ENCODE peak calls at places on chromosomes 4 and X, in ten cellular contexts. One of them, this sample, is unnamed.

GRCh38 chr4:1572521-1572920 is 111.6 kb downstream of the FAM53A start:
- DNase-seq in endothelial cell: no peak
- DNase-seq in left lung: peak
- DNase-seq in spleen: peak
- DNase-seq in upper lobe of left lung: peak
- DNase-seq in tibial artery: no peak
- DNase-seq in suprapubic skin: no peak
- DNase-seq in lower leg skin: no peak
- DNase-seq in natural killer cell: no peak
- DNase-seq in GM23338: peak
- DNase-seq in this sample: no peak

GRCh38 chr4:57190651-57191481 is 80.7 kb upstream of the IGFBP7 start:
- DNase-seq in endothelial cell: peak
- DNase-seq in left lung: no peak
- DNase-seq in spleen: no peak
- DNase-seq in upper lobe of left lung: no peak
- DNase-seq in tibial artery: no peak
- DNase-seq in suprapubic skin: no peak
- DNase-seq in lower leg skin: no peak
- DNase-seq in natural killer cell: no peak
- DNase-seq in GM23338: peak
- DNase-seq in this sample: no peak

GRCh38 chr4:147578057-147578476 is 39.1 kb upstream of the TMEM184C start:
- DNase-seq in endothelial cell: no peak
- DNase-seq in left lung: no peak
- DNase-seq in spleen: no peak
- DNase-seq in upper lobe of left lung: no peak
- DNase-seq in tibial artery: no peak
- DNase-seq in suprapubic skin: no peak
- DNase-seq in lower leg skin: no peak
- DNase-seq in natural killer cell: no peak
- DNase-seq in GM23338: no peak
- DNase-seq in this sample: peak

GRCh38 chr4:173516621-173517612 is 13.1 kb downstream of the HAND2 start:
- DNase-seq in endothelial cell: no peak
- DNase-seq in left lung: no peak
- DNase-seq in spleen: no peak
- DNase-seq in upper lobe of left lung: peak
- DNase-seq in tibial artery: peak
- DNase-seq in suprapubic skin: no peak
- DNase-seq in lower leg skin: peak
- DNase-seq in natural killer cell: no peak
- DNase-seq in GM23338: peak
- DNase-seq in this sample: no peak

GRCh38 chr4:4507923-4508322 is 33.9 kb downstream of the STX18 start:
- DNase-seq in endothelial cell: no peak
- DNase-seq in left lung: no peak
- DNase-seq in spleen: no peak
- DNase-seq in upper lobe of left lung: no peak
- DNase-seq in tibial artery: no peak
- DNase-seq in suprapubic skin: no peak
- DNase-seq in lower leg skin: no peak
- DNase-seq in natural killer cell: no peak
- DNase-seq in GM23338: peak
- DNase-seq in this sample: no peak

GRCh38 chr4:42671431-42672194 is 14.7 kb upstream of the ATP8A1 start:
- DNase-seq in endothelial cell: no peak
- DNase-seq in left lung: no peak
- DNase-seq in spleen: no peak
- DNase-seq in upper lobe of left lung: no peak
- DNase-seq in tibial artery: no peak
- DNase-seq in suprapubic skin: no peak
- DNase-seq in lower leg skin: no peak
- DNase-seq in natural killer cell: no peak
- DNase-seq in GM23338: no peak
- DNase-seq in this sample: no peak

GRCh38 chr4:174041555-174042110 is 241.8 kb downstream of the FBXO8 start:
- DNase-seq in endothelial cell: no peak
- DNase-seq in left lung: no peak
- DNase-seq in spleen: no peak
- DNase-seq in upper lobe of left lung: no peak
- DNase-seq in tibial artery: no peak
- DNase-seq in suprapubic skin: no peak
- DNase-seq in lower leg skin: no peak
- DNase-seq in natural killer cell: no peak
- DNase-seq in GM23338: peak
- DNase-seq in this sample: no peak

GRCh38 chr4:36255575-36255974 is 11.3 kb upstream of the ARAP2 start:
- DNase-seq in endothelial cell: no peak
- DNase-seq in left lung: no peak
- DNase-seq in spleen: no peak
- DNase-seq in upper lobe of left lung: no peak
- DNase-seq in tibial artery: no peak
- DNase-seq in suprapubic skin: no peak
- DNase-seq in lower leg skin: no peak
- DNase-seq in natural killer cell: peak
- DNase-seq in GM23338: no peak
- DNase-seq in this sample: no peak

GRCh38 chr4:96729641-96730040 is 889.7 kb downstream of the PDHA2 start:
- DNase-seq in endothelial cell: no peak
- DNase-seq in left lung: no peak
- DNase-seq in spleen: no peak
- DNase-seq in upper lobe of left lung: no peak
- DNase-seq in tibial artery: no peak
- DNase-seq in suprapubic skin: no peak
- DNase-seq in lower leg skin: no peak
- DNase-seq in natural killer cell: no peak
- DNase-seq in GM23338: no peak
- DNase-seq in this sample: no peak

GRCh38 chr4:119841361-119841760 is 212.8 kb upstream of the PDE5A start:
- DNase-seq in endothelial cell: no peak
- DNase-seq in left lung: no peak
- DNase-seq in spleen: no peak
- DNase-seq in upper lobe of left lung: no peak
- DNase-seq in tibial artery: no peak
- DNase-seq in suprapubic skin: no peak
- DNase-seq in lower leg skin: no peak
- DNase-seq in natural killer cell: no peak
- DNase-seq in GM23338: no peak
- DNase-seq in this sample: no peak

GRCh38 chrX:155767101-155767878 is 113.9 kb upstream of the VAMP7 start:
- DNase-seq in endothelial cell: peak
- DNase-seq in left lung: peak
- DNase-seq in spleen: no peak
- DNase-seq in upper lobe of left lung: peak
- DNase-seq in tibial artery: peak
- DNase-seq in suprapubic skin: peak
- DNase-seq in lower leg skin: no peak
- DNase-seq in natural killer cell: no peak
- DNase-seq in GM23338: peak
- DNase-seq in this sample: peak

GRCh38 chr4:76588268-76588667 is 153.2 kb downstream of the SHROOM3 start:
- DNase-seq in endothelial cell: no peak
- DNase-seq in left lung: no peak
- DNase-seq in spleen: no peak
- DNase-seq in upper lobe of left lung: no peak
- DNase-seq in tibial artery: no peak
- DNase-seq in suprapubic skin: no peak
- DNase-seq in lower leg skin: no peak
- DNase-seq in natural killer cell: no peak
- DNase-seq in GM23338: peak
- DNase-seq in this sample: no peak

GRCh38 chr4:76585270-76585669 is 150.2 kb downstream of the SHROOM3 start:
- DNase-seq in endothelial cell: no peak
- DNase-seq in left lung: no peak
- DNase-seq in spleen: no peak
- DNase-seq in upper lobe of left lung: no peak
- DNase-seq in tibial artery: no peak
- DNase-seq in suprapubic skin: no peak
- DNase-seq in lower leg skin: no peak
- DNase-seq in natural killer cell: no peak
- DNase-seq in GM23338: peak
- DNase-seq in this sample: no peak

GRCh38 chr4:76584235-76585152 is 149.5 kb downstream of the SHROOM3 start:
- DNase-seq in endothelial cell: no peak
- DNase-seq in left lung: no peak
- DNase-seq in spleen: no peak
- DNase-seq in upper lobe of left lung: no peak
- DNase-seq in tibial artery: no peak
- DNase-seq in suprapubic skin: no peak
- DNase-seq in lower leg skin: no peak
- DNase-seq in natural killer cell: no peak
- DNase-seq in GM23338: no peak
- DNase-seq in this sample: no peak

GRCh38 chr4:76582817-76583087 is 147.7 kb downstream of the SHROOM3 start:
- DNase-seq in endothelial cell: no peak
- DNase-seq in left lung: no peak
- DNase-seq in spleen: no peak
- DNase-seq in upper lobe of left lung: no peak
- DNase-seq in tibial artery: no peak
- DNase-seq in suprapubic skin: no peak
- DNase-seq in lower leg skin: no peak
- DNase-seq in natural killer cell: no peak
- DNase-seq in GM23338: no peak
- DNase-seq in this sample: no peak

DNA sequence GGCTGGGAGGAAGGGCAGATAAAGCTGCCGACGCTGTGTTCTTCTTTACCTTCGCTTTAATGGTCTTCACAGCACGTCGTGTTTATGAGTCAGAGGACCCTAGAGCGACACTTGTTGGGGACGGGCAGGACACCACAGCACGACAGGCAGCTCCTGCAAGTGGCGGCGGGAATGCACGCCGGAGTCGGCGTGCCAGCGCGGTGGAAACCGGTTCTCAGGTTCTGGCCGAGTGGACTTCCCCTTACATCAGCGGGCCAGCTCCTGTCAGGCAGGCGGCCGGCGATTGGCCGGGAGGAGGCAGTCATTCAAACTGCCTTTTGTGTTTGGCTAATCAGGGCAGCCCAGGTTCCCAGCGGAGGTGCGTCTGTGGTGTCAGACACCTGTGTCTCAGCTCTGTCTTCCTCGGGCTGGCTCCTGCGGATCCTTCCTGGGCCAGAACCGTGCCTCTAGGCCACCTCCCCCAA is 150.9 kb downstream of the SHROOM3 start:
- DNase-seq in endothelial cell: peak
- DNase-seq in left lung: peak
- DNase-seq in spleen: peak
- DNase-seq in upper lobe of left lung: peak
- DNase-seq in tibial artery: peak
- DNase-seq in suprapubic skin: peak
- DNase-seq in lower leg skin: peak
- DNase-seq in natural killer cell: peak
- DNase-seq in GM23338: peak
- DNase-seq in this sample: no peak
- TF ChIP-seq CTCF in endothelial cell: peak
- TF ChIP-seq CTCF in left lung: no peak
- TF ChIP-seq CTCF in spleen: no peak
- TF ChIP-seq CTCF in upper lobe of left lung: no peak
- TF ChIP-seq CTCF in tibial artery: peak
- TF ChIP-seq CTCF in suprapubic skin: no peak
- TF ChIP-seq CTCF in lower leg skin: no peak
- TF ChIP-seq CTCF in natural killer cell: no peak
- TF ChIP-seq CTCF in GM23338: peak
- TF ChIP-seq CTCF in this sample: no peak

GRCh38 chrX:142854970-142855369 is 170.8 kb upstream of the SPANXN4 start:
- DNase-seq in endothelial cell: no peak
- DNase-seq in left lung: no peak
- DNase-seq in spleen: no peak
- DNase-seq in upper lobe of left lung: no peak
- DNase-seq in tibial artery: no peak
- DNase-seq in suprapubic skin: no peak
- DNase-seq in lower leg skin: no peak
- DNase-seq in natural killer cell: no peak
- DNase-seq in GM23338: no peak
- DNase-seq in this sample: no peak

DNA sequence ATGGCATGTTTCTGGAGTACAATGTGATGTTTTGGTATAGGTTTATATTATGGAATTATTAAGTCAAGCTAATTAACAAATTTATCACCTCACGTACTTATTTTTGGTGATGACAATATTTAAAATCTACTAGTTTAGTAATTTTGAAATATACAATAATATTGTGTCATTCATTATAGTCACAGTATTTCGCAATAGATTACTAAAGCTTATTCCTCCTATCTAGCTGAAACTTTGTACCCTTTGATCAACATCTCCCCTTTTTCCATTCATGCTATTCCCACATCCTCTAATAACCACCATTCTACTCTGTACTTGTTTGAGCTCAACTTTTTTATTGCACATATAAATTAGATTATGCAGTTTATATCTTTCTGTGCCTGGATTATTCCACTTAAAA is 164.8 kb upstream of the SPANXN4 start:
- DNase-seq in endothelial cell: no peak
- DNase-seq in left lung: no peak
- DNase-seq in spleen: no peak
- DNase-seq in upper lobe of left lung: no peak
- DNase-seq in tibial artery: no peak
- DNase-seq in suprapubic skin: no peak
- DNase-seq in lower leg skin: no peak
- DNase-seq in natural killer cell: no peak
- DNase-seq in GM23338: no peak
- DNase-seq in this sample: no peak
- TF ChIP-seq CTCF in endothelial cell: no peak
- TF ChIP-seq CTCF in left lung: no peak
- TF ChIP-seq CTCF in spleen: no peak
- TF ChIP-seq CTCF in upper lobe of left lung: no peak
- TF ChIP-seq CTCF in tibial artery: no peak
- TF ChIP-seq CTCF in suprapubic skin: no peak
- TF ChIP-seq CTCF in lower leg skin: no peak
- TF ChIP-seq CTCF in natural killer cell: no peak
- TF ChIP-seq CTCF in GM23338: no peak
- TF ChIP-seq CTCF in this sample: no peak

DNA sequence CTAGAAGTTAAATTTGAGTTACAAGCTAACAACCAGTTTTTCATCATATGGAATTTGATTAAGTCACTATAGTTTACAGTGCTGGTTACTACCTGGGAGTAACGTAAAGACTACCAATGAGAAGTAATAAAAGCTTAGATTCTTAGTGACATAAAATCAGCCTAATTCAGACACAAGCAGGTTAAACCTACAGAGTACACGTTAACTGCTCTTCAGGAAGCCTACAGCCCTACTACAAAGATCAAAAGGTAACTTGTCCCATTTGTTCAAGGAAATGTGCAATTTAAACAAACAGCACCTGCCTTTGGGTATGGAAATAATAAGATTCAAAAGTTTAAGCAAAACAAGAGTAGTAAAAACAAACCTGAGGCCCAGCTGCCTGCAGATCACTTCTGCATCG is 21.5 kb downstream of the PRSS12 start:
- DNase-seq in endothelial cell: no peak
- DNase-seq in left lung: no peak
- DNase-seq in spleen: no peak
- DNase-seq in upper lobe of left lung: no peak
- DNase-seq in tibial artery: no peak
- DNase-seq in suprapubic skin: no peak
- DNase-seq in lower leg skin: no peak
- DNase-seq in natural killer cell: no peak
- DNase-seq in GM23338: no peak
- DNase-seq in this sample: no peak
- TF ChIP-seq CTCF in endothelial cell: no peak
- TF ChIP-seq CTCF in left lung: no peak
- TF ChIP-seq CTCF in spleen: no peak
- TF ChIP-seq CTCF in upper lobe of left lung: no peak
- TF ChIP-seq CTCF in tibial artery: no peak
- TF ChIP-seq CTCF in suprapubic skin: no peak
- TF ChIP-seq CTCF in lower leg skin: no peak
- TF ChIP-seq CTCF in natural killer cell: no peak
- TF ChIP-seq CTCF in GM23338: no peak
- TF ChIP-seq CTCF in this sample: no peak

GRCh38 chr4:109658871-109659410 is 44.3 kb downstream of the CASP6 start:
- DNase-seq in endothelial cell: no peak
- DNase-seq in left lung: no peak
- DNase-seq in spleen: no peak
- DNase-seq in upper lobe of left lung: no peak
- DNase-seq in tibial artery: no peak
- DNase-seq in suprapubic skin: no peak
- DNase-seq in lower leg skin: no peak
- DNase-seq in natural killer cell: no peak
- DNase-seq in GM23338: peak
- DNase-seq in this sample: no peak
- TF ChIP-seq CTCF in endothelial cell: no peak
- TF ChIP-seq CTCF in left lung: no peak
- TF ChIP-seq CTCF in spleen: no peak
- TF ChIP-seq CTCF in upper lobe of left lung: no peak
- TF ChIP-seq CTCF in tibial artery: no peak
- TF ChIP-seq CTCF in suprapubic skin: no peak
- TF ChIP-seq CTCF in lower leg skin: no peak
- TF ChIP-seq CTCF in natural killer cell: no peak
- TF ChIP-seq CTCF in GM23338: peak
- TF ChIP-seq CTCF in this sample: no peak

This sample was measured in AG09309.